ENCODE peak calls at places on chromosomes 11 and 22, in seven cellular contexts. F is ACHN; D is activated naive CD4-positive, alpha-beta T cell treated with anti-CD3 and anti-CD28 coated beads, Interleukin-2, amount 10 ng/mL, durations not matched to agents 7 days and 5 days; E is fibroblast of the aortic adventitia; G is stimulated activated CD4-positive, alpha-beta T cell treated with anti-CD3 and anti-CD28 coated beads, Interleukin-1b, Interleukin-23, amount 100 ng/mL, for 1 hour; W is NB4; L is activated CD4-positive, alpha-beta T cell treated with anti-CD3 and anti-CD28 coated beads for 36 hours. Q is an unnamed sample.

GRCh38 chr11:61975638-61976419 is 8.4 kb upstream of the FTH1 start:
- DNase-seq in L (no peak), F (no peak), W (peak; percentile 39), G (no peak), D (no peak), E (no peak), Q (no peak)

GRCh38 chr22:19003518-19003917 is 67.4 kb upstream of the PRODH start:
- DNase-seq in W (no peak), G (no peak), D (no peak), L (no peak), E (no peak), F (no peak), Q (no peak)

GRCh38 chr22:47163481-47163875 is 401.0 kb downstream of the TBC1D22A start:
- DNase-seq in L (peak; percentile 1), E (no peak), D (no peak), W (no peak), F (no peak), G (no peak), Q (no peak)

GRCh38 chr11:71330996-71331395 is 78.6 kb upstream of the SHANK2 start:
- DNase-seq in F (no peak), W (no peak), L (no peak), G (no peak), D (no peak), E (no peak), Q (no peak)

GRCh38 chr11:63536669-63537292 is at the start of gene PLAAT4:
- DNase-seq in W (peak; percentile 58), D (peak; percentile 64), G (no peak), E (peak; percentile 79), L (peak; percentile 44), F (peak; percentile 55), Q (peak; percentile 64)

GRCh38 chr22:36340621-36341020 is 47.1 kb downstream of the MYH9 start:
- DNase-seq in W (no peak), E (no peak), G (no peak), L (no peak), D (no peak), F (no peak), Q (no peak)

GRCh38 chr11:127564803-127565202 is 564.2 kb upstream of the KIRREL3 start:
- DNase-seq in G (no peak), F (no peak), E (no peak), W (peak; percentile 12), D (no peak), L (no peak), Q (no peak)

GRCh38 chr11:122253541-122254317 is 137.7 kb upstream of the BLID start:
- DNase-seq in G (no peak), L (no peak), D (no peak), E (peak; percentile 69), W (no peak), F (no peak), Q (peak; percentile 20)

GRCh38 chr11:46330887-46331652 is 16.2 kb upstream of the DGKZ start:
- DNase-seq in E (no peak), L (peak; percentile 69), G (no peak), W (peak; percentile 69), D (peak; percentile 74), F (no peak), Q (no peak)

GRCh38 chr11:125070699-125071254 is 7.7 kb downstream of the SLC37A2 start:
- DNase-seq in L (peak; percentile 43), F (no peak), E (peak; percentile 82), G (no peak), D (peak; percentile 28), W (peak; percentile 98), Q (peak; percentile 83)

GRCh38 chr11:74702383-74703007 is 28.7 kb downstream of the CHRDL2 start:
- DNase-seq in E (peak; percentile 80), G (peak; percentile 21), F (peak; percentile 60), W (peak; percentile 71), L (peak; percentile 75), D (peak; percentile 75), Q (peak; percentile 71)

GRCh38 chr11:117819096-117820040 is 5.2 kb downstream of the FXYD2 start:
- DNase-seq in W (peak; percentile 84), D (no peak), F (peak; percentile 82), G (no peak), L (peak; percentile 46), E (peak; percentile 71), Q (peak; percentile 71)

GRCh38 chr11:68449951-68450350 is 10.6 kb upstream of the PPP6R3 start:
- DNase-seq in E (no peak), D (no peak), W (no peak), G (no peak), F (no peak), L (no peak), Q (no peak)

GRCh38 chr11:60777572-60777971 is 7.6 kb upstream of the MS4A10 start:
- DNase-seq in W (no peak), F (no peak), G (no peak), D (no peak), E (peak; percentile 77), L (no peak), Q (peak; percentile 76)

GRCh38 chr11:67006029-67006884 is 16.7 kb upstream of the SYT12 start:
- DNase-seq in D (peak; percentile 34), L (peak; percentile 61), E (peak; percentile 17), W (peak; percentile 85), F (no peak), G (no peak), Q (peak; percentile 52)

GRCh38 chr11:9859491-9860305 is 195.8 kb downstream of the SWAP70 start:
- DNase-seq in F (no peak), E (peak; percentile 43), W (peak; percentile 54), D (no peak), G (no peak), L (peak; percentile 26), Q (peak; percentile 91)

GRCh38 chr22:42459273-42460040 is 27.3 kb upstream of the NFAM1 start:
- DNase-seq in F (no peak), G (no peak), D (no peak), L (no peak), E (no peak), W (no peak), Q (no peak)

GRCh38 chr11:124844664-124845079 is 20.6 kb upstream of the ROBO3 start:
- DNase-seq in G (no peak), W (no peak), F (no peak), L (no peak), E (no peak), D (no peak), Q (no peak)

GRCh38 chr22:24976442-24977218 is 24.1 kb downstream of the KIAA1671 start:
- DNase-seq in D (no peak), G (no peak), W (no peak), F (no peak), E (no peak), L (no peak), Q (no peak)

Q was measured in fibroblast of mammary gland.